ENCODE peak calls at places on chromosome 6, in seven cellular contexts. I, S, B, D, C, E and Y are unnamed samples.

GRCh38 chr6:153312633-153313032 is 181.6 kb upstream of the RGS17 start:
- DNase-seq in I (peak; percentile 67), S (peak; percentile 35), B (peak; percentile 73), D (peak; percentile 16), C (peak; percentile 45), E (peak; percentile 70), Y (peak; percentile 9)

GRCh38 chr6:77466055-77467028 is 3.1 kb upstream of the HTR1B start:
- DNase-seq in I (peak; percentile 78), S (peak; percentile 81), B (peak; percentile 76), D (peak; percentile 45), C (peak; percentile 75), E (peak; percentile 46), Y (peak; percentile 57)

GRCh38 chr6:152700427-152700826 is 2.7 kb downstream of the MYCT1 start:
- DNase-seq in I (peak; percentile 32), S (no peak), B (no peak), D (no peak), C (no peak), E (no peak), Y (no peak)

GRCh38 chr6:166929534-166930189 is 26.7 kb downstream of the RNASET2 start:
- DNase-seq in I (no peak), S (no peak), B (no peak), D (no peak), C (no peak), E (no peak), Y (no peak)

GRCh38 chr6:89314692-89315091 is 407 bp downstream of the GABRR2 start:
- DNase-seq in I (no peak), S (no peak), B (no peak), D (no peak), C (no peak), E (no peak), Y (no peak)

GRCh38 chr6:15439410-15440022 is 193.6 kb downstream of the JARID2 start:
- DNase-seq in I (no peak), S (no peak), B (no peak), D (no peak), C (no peak), E (no peak), Y (no peak)

GRCh38 chr6:114258376-114258775 is 84.4 kb downstream of the HS3ST5 start:
- DNase-seq in I (no peak), S (no peak), B (no peak), D (no peak), C (no peak), E (no peak), Y (no peak)

GRCh38 chr6:111265842-111266241 is 178.5 kb downstream of the SLC16A10 start:
- DNase-seq in I (peak; percentile 19), S (peak; percentile 60), B (no peak), D (no peak), C (no peak), E (no peak), Y (no peak)

GRCh38 chr6:155344341-155345006 is 30.2 kb upstream of the TFB1M start:
- DNase-seq in I (no peak), S (no peak), B (no peak), D (no peak), C (no peak), E (no peak), Y (no peak)

GRCh38 chr6:1391692-1392309 is 2.4 kb downstream of the FOXF2 start:
- DNase-seq in I (no peak), S (no peak), B (no peak), D (no peak), C (no peak), E (no peak), Y (no peak)

GRCh38 chr6:351011-351866 is 40.3 kb upstream of the IRF4 start:
- DNase-seq in I (no peak), S (no peak), B (no peak), D (no peak), C (no peak), E (no peak), Y (no peak)
- TF ChIP-seq CTCF in I (no peak), S (no peak), B (no peak), D (no peak), C (no peak), E (no peak), Y (no peak)

GRCh38 chr6:52994789-52995078 is 350 bp downstream of the GSTA4 start:
- DNase-seq in I (peak; percentile 13), S (no peak), B (no peak), D (peak; percentile 18), C (peak; percentile 20), E (no peak), Y (peak; percentile 61)

GRCh38 chr6:52994031-52994788 is 874 bp downstream of the GSTA4 start:
- DNase-seq in I (peak; percentile 39), S (peak; percentile 16), B (peak; percentile 56), D (no peak), C (peak; percentile 22), E (peak; percentile 7), Y (peak; percentile 35)

GRCh38 chr6:52992980-52993379 is 2.1 kb downstream of the GSTA4 start:
- DNase-seq in I (peak; percentile 63), S (no peak), B (peak; percentile 83), D (no peak), C (no peak), E (no peak), Y (no peak)

GRCh38 chr6:52995913-52996685 is 1.0 kb upstream of the GSTA4 start:
- DNase-seq in I (peak; percentile 87), S (peak; percentile 18), B (peak; percentile 88), D (no peak), C (peak; percentile 22), E (peak; percentile 78), Y (no peak)

GRCh38 chr6:52993461-52993860 is 1.6 kb downstream of the GSTA4 start:
- DNase-seq in I (no peak), S (no peak), B (peak; percentile 10), D (no peak), C (no peak), E (no peak), Y (no peak)
- H3K4me3 ChIP-seq in I (peak overlapping the region; percentile 81), S (peak overlapping the region; percentile 85), B (peak overlapping the region; percentile 91), D (peak overlapping the region; percentile 77), C (no peak overlapping the region), E (peak overlapping the region; percentile 71), Y (peak overlapping the region; percentile 69)

GRCh38 chr6:99822741-99823512 is 171.1 kb downstream of the MCHR2 start:
- DNase-seq in I (peak; percentile 49), S (peak; percentile 16), B (peak; percentile 76), D (peak; percentile 13), C (peak; percentile 32), E (peak; percentile 55), Y (no peak)
- TF ChIP-seq CTCF in I (peak; percentile 39), S (peak; percentile 48), B (peak; percentile 60), D (no peak), C (peak; percentile 51), E (peak; percentile 41), Y (peak; percentile 54)

GRCh38 chr6:41576667-41577066 is 30.5 kb downstream of the FOXP4 start:
- DNase-seq in I (no peak), S (no peak), B (no peak), D (peak; percentile 80), C (peak; percentile 85), E (no peak), Y (no peak)
- H3K4me3 ChIP-seq in I (no peak overlapping the region), S (no peak overlapping the region), B (no peak overlapping the region), D (no peak overlapping the region), C (no peak overlapping the region), E (no peak overlapping the region), Y (no peak overlapping the region)

GRCh38 chr6:145453376-145453775 is 281.9 kb downstream of the EPM2A start:
- DNase-seq in I (peak; percentile 30), S (no peak), B (peak; percentile 1), D (no peak), C (no peak), E (no peak), Y (no peak)
- TF ChIP-seq CTCF in I (peak; percentile 46), S (no peak), B (peak; percentile 33), D (peak; percentile 16), C (no peak), E (no peak), Y (no peak)

DNA sequence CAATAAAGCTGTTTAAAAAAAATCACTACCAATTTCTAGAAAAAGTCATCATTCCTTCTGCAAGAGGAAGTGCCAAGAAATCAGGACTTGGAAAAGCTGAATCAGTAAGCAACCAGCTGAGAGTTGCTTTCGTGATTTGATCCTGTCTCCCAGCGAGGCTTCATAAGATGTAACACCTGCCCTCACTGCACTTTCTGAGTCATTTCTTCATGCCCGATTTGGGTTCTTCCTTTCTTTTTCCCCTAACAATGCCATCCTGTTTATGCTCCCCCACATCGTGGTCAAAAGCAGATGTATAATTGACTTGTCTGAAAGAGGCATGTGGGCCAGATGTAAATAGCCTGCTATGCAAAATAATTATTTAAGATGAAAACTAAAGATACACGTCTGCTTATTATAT is 52.1 kb downstream of the RIPOR2 start:
- DNase-seq in I (peak; percentile 42), S (peak; percentile 4), B (peak; percentile 72), D (no peak), C (no peak), E (no peak), Y (no peak)
- H3K4me3 ChIP-seq in I (no peak overlapping the region), S (no peak overlapping the region), B (no peak overlapping the region), D (no peak overlapping the region), C (no peak overlapping the region), E (no peak overlapping the region), Y (no peak overlapping the region)

DNA sequence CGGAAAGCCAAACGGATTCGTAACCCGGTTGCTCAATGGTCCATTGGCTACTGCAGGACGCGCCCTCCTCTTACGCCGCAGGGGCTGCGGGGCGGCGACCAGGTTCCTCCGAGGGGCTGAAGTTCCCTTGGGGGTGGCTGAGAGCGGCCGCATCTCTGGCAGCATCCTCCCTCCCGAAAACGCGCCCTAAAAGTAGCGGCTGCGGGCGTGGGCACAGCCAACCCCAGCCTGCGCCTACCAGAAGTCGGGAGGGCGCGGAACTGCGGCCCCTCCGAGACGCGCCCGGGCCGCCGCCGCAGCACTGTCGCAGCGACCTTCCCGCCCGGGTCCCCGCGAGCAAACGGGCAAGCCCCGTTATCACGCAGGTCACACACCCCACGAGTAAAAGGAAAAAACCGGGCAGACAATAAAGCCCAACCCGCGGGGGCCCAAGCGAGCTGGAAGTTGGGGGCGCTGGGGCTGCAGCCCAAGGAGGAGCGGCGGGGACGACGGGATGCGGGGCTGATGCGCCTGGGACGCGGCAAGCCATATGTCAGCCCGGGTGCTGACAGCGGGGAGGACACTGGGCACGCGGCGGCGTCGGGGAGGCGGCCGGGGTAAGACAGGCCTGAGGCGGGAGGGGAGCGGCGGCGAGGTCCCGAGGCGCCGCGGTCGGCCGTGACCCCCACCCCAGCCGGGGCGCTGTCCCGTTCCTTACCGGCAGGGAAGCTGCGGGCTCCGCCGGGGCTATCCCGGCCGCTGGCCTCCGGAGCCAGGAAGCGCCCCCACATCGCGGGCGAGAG is 700 bp downstream of the CEP85L start:
- DNase-seq in I (peak; percentile 52), S (peak; percentile 34), B (peak; percentile 45), D (peak; percentile 27), C (peak; percentile 38), E (peak; percentile 35), Y (peak; percentile 20)
- TF ChIP-seq CTCF in I (no peak), S (peak; percentile 9), B (no peak), D (peak; percentile 6), C (peak; percentile 29), E (no peak), Y (peak; percentile 26)

DNA sequence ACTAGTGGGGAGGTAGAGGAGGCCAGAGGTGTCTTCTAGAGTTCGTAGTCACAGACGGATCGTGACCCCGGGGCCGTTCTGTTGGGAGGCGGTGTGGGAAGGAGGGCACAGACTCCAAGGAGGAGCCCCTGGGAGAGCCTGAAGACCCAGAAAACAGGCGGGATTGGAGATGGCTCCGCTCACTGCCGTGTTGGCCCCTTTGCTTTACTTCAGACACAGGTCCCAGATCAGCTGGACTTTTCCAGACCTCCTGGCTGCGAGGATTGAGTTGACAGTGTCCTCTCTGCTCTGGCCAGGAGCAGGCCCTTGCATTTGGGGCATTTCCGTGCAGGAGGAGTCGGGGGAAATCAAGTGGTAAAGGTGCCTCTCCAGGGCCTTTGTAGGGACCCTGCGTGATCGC is 112.9 kb downstream of the ARMC2 start:
- DNase-seq in I (no peak), S (no peak), B (no peak), D (no peak), C (no peak), E (no peak), Y (no peak)
- H3K4me3 ChIP-seq in I (no peak overlapping the region), S (no peak overlapping the region), B (no peak overlapping the region), D (no peak overlapping the region), C (no peak overlapping the region), E (no peak overlapping the region), Y (no peak overlapping the region)